ENCODE peak calls at places on chromosome 9, in six cellular contexts. T, A, B, J, M and Y are unnamed samples.

GRCh38 chr9:32543047-32543446 is 9.1 kb upstream of the SMIM27 start:
- DNase-seq in T (no peak), A (no peak), B (no peak), J (no peak), M (no peak), Y (no peak)

GRCh38 chr9:107336718-107337360 is 53.8 kb downstream of the RAD23B start:
- DNase-seq in T (no peak), A (no peak), B (no peak), J (no peak), M (no peak), Y (no peak)

GRCh38 chr9:78316151-78316892 is 19.4 kb downstream of the PSAT1 start:
- DNase-seq in T (no peak), A (no peak), B (no peak), J (no peak), M (no peak), Y (no peak)

GRCh38 chr9:95512751-95513120 is 4.0 kb downstream of the PTCH1 start:
- DNase-seq in T (no peak), A (peak), B (no peak), J (no peak), M (no peak), Y (no peak)

GRCh38 chr9:89352451-89352850 is 34.2 kb downstream of the SECISBP2 start:
- DNase-seq in T (no peak), A (no peak), B (no peak), J (no peak), M (no peak), Y (no peak)

GRCh38 chr9:23683021-23683431 is 143.0 kb downstream of the ELAVL2 start:
- DNase-seq in T (no peak), A (peak), B (no peak), J (no peak), M (no peak), Y (no peak)

GRCh38 chr9:22838266-22838665 is 391.6 kb downstream of the DMRTA1 start:
- DNase-seq in T (no peak), A (no peak), B (no peak), J (no peak), M (no peak), Y (peak)

GRCh38 chr9:32136700-32137339 is 247.6 kb upstream of the ACO1 start:
- DNase-seq in T (no peak), A (no peak), B (no peak), J (no peak), M (no peak), Y (no peak)

GRCh38 chr9:86282979-86283535 is 719 bp upstream of the ISCA1 start:
- DNase-seq in T (no peak), A (peak), B (peak), J (no peak), M (no peak), Y (no peak)

GRCh38 chr9:92671323-92671722 is 1.4 kb upstream of the IPPK start:
- DNase-seq in T (peak), A (peak), B (no peak), J (peak), M (no peak), Y (no peak)

GRCh38 chr9:26809795-26810194 is 82.8 kb downstream of the CAAP1 start:
- DNase-seq in T (no peak), A (peak), B (no peak), J (no peak), M (no peak), Y (no peak)

DNA sequence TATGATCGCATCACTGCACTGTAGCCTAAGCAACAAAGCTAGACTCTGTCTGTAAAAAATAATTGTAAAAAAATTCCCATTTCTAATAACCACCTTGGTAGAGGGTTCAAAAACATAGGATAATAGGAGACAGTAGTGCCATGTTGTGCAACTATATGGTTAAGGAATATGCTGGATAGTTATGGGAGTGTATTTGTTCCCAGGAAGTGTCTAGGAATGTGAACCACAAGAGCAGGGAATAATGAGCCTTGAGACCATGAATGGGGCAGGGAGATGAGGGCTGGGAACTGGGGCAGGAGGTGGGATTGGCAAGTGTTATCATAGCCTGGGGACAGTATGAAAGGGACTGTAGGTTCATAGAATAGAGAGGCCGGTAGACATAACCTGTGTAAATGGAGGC is 50.4 kb downstream of the RUSC2 start:
- DNase-seq in T (no peak), A (no peak), B (no peak), J (no peak), M (no peak), Y (no peak)
- H3K27ac ChIP-seq in T (peak), A (no peak), B (no peak), J (peak), M (no peak), Y (peak)

GRCh38 chr9:37976714-37977477 is 73.0 kb upstream of the SLC25A51 start:
- DNase-seq in T (no peak), A (peak), B (no peak), J (peak), M (no peak), Y (no peak)
- H3K27ac ChIP-seq in T (no peak), A (peak), B (no peak), J (no peak), M (no peak), Y (peak)

DNA sequence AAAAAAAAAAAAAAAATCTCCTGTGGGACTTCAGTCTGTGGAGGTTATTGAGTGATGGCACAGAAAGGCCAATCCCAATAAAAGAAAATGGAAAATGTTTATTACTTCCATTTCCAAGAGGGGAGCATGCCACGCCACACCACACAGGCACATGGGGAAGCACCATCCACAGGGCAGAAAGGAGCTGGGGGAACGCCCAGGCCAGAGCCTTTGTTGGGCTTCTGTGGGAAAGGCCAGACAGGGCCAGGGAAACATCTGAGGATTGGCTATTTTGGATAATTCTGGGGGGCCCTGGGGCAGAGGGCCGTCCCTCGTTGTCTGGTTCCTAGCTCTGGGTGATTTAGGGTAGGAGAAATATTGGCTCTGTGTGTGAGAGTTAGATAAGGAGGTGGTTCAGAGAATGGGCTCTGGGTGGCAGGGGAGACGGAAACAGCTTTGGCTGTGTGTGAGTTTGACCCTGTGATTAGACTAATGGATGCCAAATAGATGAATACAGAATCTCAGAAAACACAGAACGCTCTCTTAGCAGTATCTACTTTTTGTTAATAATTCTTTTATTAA is 49.0 kb upstream of the ABL1 start:
- DNase-seq in T (no peak), A (no peak), B (no peak), J (no peak), M (no peak), Y (no peak)
- H3K27ac ChIP-seq in T (peak), A (no peak), B (no peak), J (peak), M (no peak), Y (peak)

GRCh38 chr9:105405514-105406131 is 42.2 kb upstream of the FSD1L start:
- DNase-seq in T (no peak), A (peak), B (no peak), J (no peak), M (no peak), Y (no peak)
- H3K27ac ChIP-seq in T (no peak), A (no peak), B (no peak), J (no peak), M (no peak), Y (no peak)

GRCh38 chr9:69351227-69351626 is 26.2 kb downstream of the ENTREP1 start:
- DNase-seq in T (no peak), A (no peak), B (no peak), J (no peak), M (no peak), Y (no peak)
- H3K27ac ChIP-seq in T (no peak), A (no peak), B (no peak), J (no peak), M (no peak), Y (no peak)

DNA sequence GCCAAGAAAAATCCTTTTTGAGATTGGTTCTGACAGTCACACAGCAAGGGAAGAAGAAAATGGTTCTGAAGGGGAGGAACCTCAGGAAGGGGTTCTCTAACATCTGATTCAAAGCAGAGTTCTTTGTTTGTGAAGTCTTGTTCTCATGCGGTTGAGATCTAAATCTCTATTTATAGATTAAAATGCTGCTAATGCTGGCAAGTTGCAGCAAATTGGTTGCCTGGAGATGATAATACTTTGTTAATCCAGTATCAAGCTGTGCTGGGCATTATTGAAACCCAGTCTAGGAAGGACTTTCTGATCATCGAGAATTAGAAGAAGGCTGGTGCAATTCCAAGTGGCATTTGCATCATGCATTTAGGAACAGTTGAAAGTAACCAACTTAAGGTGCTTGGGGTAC is 34.0 kb upstream of the SLC28A3 start:
- DNase-seq in T (no peak), A (no peak), B (no peak), J (no peak), M (no peak), Y (no peak)
- H3K27ac ChIP-seq in T (no peak), A (no peak), B (no peak), J (no peak), M (no peak), Y (no peak)

DNA sequence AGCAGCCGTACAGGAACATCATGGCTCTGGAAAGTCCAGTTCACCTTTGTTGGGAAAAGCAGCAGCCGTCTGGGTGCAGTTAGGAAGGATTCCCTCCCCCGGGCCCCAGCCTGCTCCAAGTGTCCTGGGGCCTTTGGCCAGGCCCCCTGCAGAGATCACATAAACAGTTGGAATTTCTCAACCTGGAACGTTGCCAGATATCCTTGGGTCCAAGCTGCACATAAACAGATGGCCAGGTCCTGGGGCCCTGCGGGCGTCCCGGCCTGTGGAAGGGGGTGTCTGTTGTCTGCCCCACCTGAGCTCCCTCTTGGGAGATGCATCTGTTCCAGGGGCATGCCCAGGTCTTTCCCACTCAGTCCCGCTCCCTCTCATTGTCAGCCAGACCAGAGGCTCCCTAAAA is 92.7 kb downstream of the COL5A1 start:
- DNase-seq in T (no peak), A (peak), B (no peak), J (no peak), M (no peak), Y (peak)
- H3K27ac ChIP-seq in T (peak), A (no peak), B (no peak), J (no peak), M (no peak), Y (peak)